ENCODE peak calls at places on chromosomes 12 and 14, in six cellular contexts. X, O, P, T, S and F are unnamed samples.

GRCh38 chr12:110641512-110641911 is 27.6 kb downstream of the TCTN1 start:
- DNase-seq in T (no peak), S (no peak), O (no peak), X (no peak), P (no peak), F (no peak)

GRCh38 chr12:49161092-49161795 is 27.6 kb downstream of the TUBA1A start:
- DNase-seq in O (no peak), S (no peak), T (no peak), P (no peak), X (no peak), F (no peak)

GRCh38 chr12:49662998-49663843 is 39.9 kb downstream of the PRPF40B start:
- DNase-seq in X (peak; percentile 50), S (no peak), P (no peak), T (peak; percentile 66), O (peak; percentile 51), F (peak; percentile 35)

GRCh38 chr12:127008758-127009403 is 1258.1 kb upstream of the TMEM132C start:
- DNase-seq in X (no peak), T (no peak), P (no peak), O (no peak), S (peak; percentile 12), F (no peak)

GRCh38 chr14:31717294-31718085 is 156.3 kb downstream of the NUBPL start:
- DNase-seq in O (no peak), T (no peak), S (peak; percentile 99), X (no peak), P (no peak), F (no peak)

GRCh38 chr14:69232388-69232787 is 27.6 kb upstream of the GALNT16 start:
- DNase-seq in X (no peak), T (no peak), S (no peak), O (no peak), P (no peak), F (no peak)

GRCh38 chr12:49750027-49750977 is 8.9 kb downstream of the TMBIM6 start:
- DNase-seq in T (peak; percentile 43), X (no peak), S (no peak), P (no peak), O (no peak), F (no peak)

GRCh38 chr12:25557830-25558436 is 4.8 kb upstream of the LMNTD1 start:
- DNase-seq in T (no peak), S (peak; percentile 16), X (peak; percentile 69), P (peak; percentile 8), O (no peak), F (peak; percentile 13)

GRCh38 chr14:55071870-55072640 is 20.6 kb downstream of the MAPK1IP1L start:
- DNase-seq in O (no peak), T (peak; percentile 22), X (no peak), S (no peak), P (no peak), F (no peak)

GRCh38 chr12:608921-609320 is 54.3 kb downstream of the NINJ2 start:
- DNase-seq in X (no peak), O (no peak), T (no peak), P (no peak), S (no peak), F (no peak)

GRCh38 chr12:108382437-108382801 is 43.3 kb upstream of the CMKLR1 start:
- DNase-seq in T (no peak), S (no peak), P (no peak), X (no peak), O (no peak), F (no peak)

GRCh38 chr14:105865904-105866840 is 339.8 kb downstream of the TMEM121 start:
- DNase-seq in T (peak; percentile 12), P (no peak), X (no peak), S (no peak), O (no peak), F (no peak)

GRCh38 chr14:77022219-77022852 is 6.2 kb downstream of the IRF2BPL start:
- DNase-seq in S (no peak), P (no peak), T (no peak), X (no peak), O (no peak), F (no peak)

GRCh38 chr12:44247588-44247987 is 411.7 kb downstream of the TMEM117 start:
- DNase-seq in T (no peak), P (no peak), S (no peak), O (no peak), X (peak; percentile 16), F (peak; percentile 22)

GRCh38 chr12:70154960-70155589 is 88.2 kb upstream of the CNOT2 start:
- DNase-seq in T (no peak), X (peak; percentile 23), S (no peak), P (no peak), O (no peak), F (no peak)

GRCh38 chr12:76113800-76114757 is 29.6 kb upstream of the NAP1L1 start:
- DNase-seq in T (no peak), P (no peak), O (no peak), X (no peak), S (no peak), F (no peak)

GRCh38 chr12:12172106-12172511 is 94.7 kb downstream of the LRP6 start:
- DNase-seq in P (no peak), X (no peak), T (no peak), O (no peak), S (no peak), F (no peak)

GRCh38 chr14:61472025-61472672 is 150.8 kb downstream of the PRKCH start:
- DNase-seq in S (no peak), T (no peak), O (no peak), P (peak; percentile 65), X (no peak), F (no peak)

GRCh38 chr14:106691601-106692291 is 1165.4 kb downstream of the TMEM121 start:
- DNase-seq in T (peak; percentile 57), P (no peak), O (peak; percentile 5), S (no peak), X (no peak), F (no peak)